ENCODE peak calls at places on chromosomes 16 and 17, in eight cellular contexts. P is H1, M is prostate gland, R is stomach, C is sigmoid colon, V is breast epithelium, Y is SK-N-SH, U is transverse colon. I is an unnamed sample. For H3K4me1, the result is how much of the 10 kb centered on the place peaks cover.

GRCh38 chr17:45201457-45201856 is 20.2 kb upstream of the FMNL1 start:
- DNase-seq in P (no peak), R (no peak), M (no peak), U (no peak), V (no peak), Y (no peak), C (no peak), I (no peak)

GRCh38 chr17:1647802-1648581 is 1.7 kb downstream of the RILP start:
- DNase-seq in Y (no peak), U (peak), C (peak), M (peak), R (peak), P (no peak), V (no peak), I (no peak)

GRCh38 chr16:55294947-55295346 is 29.1 kb upstream of the IRX6 start:
- DNase-seq in U (no peak), P (no peak), V (no peak), R (no peak), C (no peak), M (no peak), Y (no peak), I (no peak)

GRCh38 chr17:17890773-17891759 is 54.3 kb upstream of the SREBF1 start:
- DNase-seq in P (no peak), V (no peak), U (peak), M (no peak), Y (peak), R (peak), C (no peak), I (no peak)

GRCh38 chr17:4048218-4048617 is 84.0 kb upstream of the ATP2A3 start:
- DNase-seq in M (no peak), U (no peak), Y (no peak), C (no peak), R (no peak), P (no peak), V (no peak), I (no peak)

GRCh38 chr17:31843382-31843780 is 15.7 kb downstream of the COPRS start:
- DNase-seq in M (no peak), P (no peak), V (no peak), R (no peak), U (no peak), C (no peak), Y (no peak), I (no peak)

GRCh38 chr16:69861276-69862030 is 89.7 kb upstream of the CLEC18A start:
- DNase-seq in V (peak), P (no peak), M (peak), Y (no peak), C (peak), R (peak), U (peak), I (no peak)

GRCh38 chr16:81470796-81471636 is 26.4 kb downstream of the CMIP start:
- DNase-seq in R (no peak), M (no peak), P (no peak), V (no peak), Y (no peak), C (no peak), U (no peak), I (no peak)

GRCh38 chr16:72921106-72921505 is 126.8 kb downstream of the ZFHX3 start:
- DNase-seq in V (no peak), U (no peak), C (peak), P (no peak), R (no peak), Y (no peak), M (no peak), I (no peak)

GRCh38 chr16:20904507-20905079 is 4.0 kb downstream of the LYRM1 start:
- DNase-seq in R (peak), V (no peak), M (peak), C (no peak), P (no peak), Y (no peak), U (no peak), I (no peak)

GRCh38 chr17:81315885-81316391 is 20.8 kb upstream of the SLC38A10 start:
- DNase-seq in C (no peak), Y (no peak), M (no peak), V (no peak), P (no peak), R (no peak), U (no peak), I (no peak)

GRCh38 chr16:87924937-87925670 is 11.2 kb downstream of the CA5A start:
- DNase-seq in P (no peak), Y (no peak), R (peak), C (no peak), M (peak), V (peak), U (no peak), I (no peak)

GRCh38 chr16:22092143-22092933 is at the start of gene VWA3A:
- DNase-seq in U (no peak), Y (no peak), M (no peak), P (no peak), C (no peak), R (no peak), V (no peak), I (peak)

GRCh38 chr17:57138956-57139576 is 54.0 kb downstream of the AKAP1 start:
- DNase-seq in U (no peak), R (no peak), C (no peak), M (no peak), V (no peak), P (no peak), Y (no peak), I (no peak)

GRCh38 chr16:62068747-62069146 is 32.5 kb upstream of the CDH8 start:
- DNase-seq in U (no peak), V (no peak), P (no peak), M (no peak), C (no peak), R (no peak), Y (peak), I (no peak)

GRCh38 chr17:10583834-10584233 is 34.4 kb upstream of the MYH2 start:
- DNase-seq in R (no peak), V (no peak), Y (no peak), U (no peak), C (no peak), M (no peak), P (no peak), I (no peak)

GRCh38 chr17:71342726-71343125 is 778.1 kb upstream of the SOX9 start:
- DNase-seq in C (no peak), V (no peak), Y (no peak), P (no peak), M (no peak), U (no peak), R (no peak), I (no peak)

GRCh38 chr17:65790241-65790640 is 228.8 kb upstream of the AXIN2 start:
- DNase-seq in V (no peak), C (no peak), U (no peak), P (no peak), R (no peak), Y (no peak), M (no peak), I (no peak)

DNA sequence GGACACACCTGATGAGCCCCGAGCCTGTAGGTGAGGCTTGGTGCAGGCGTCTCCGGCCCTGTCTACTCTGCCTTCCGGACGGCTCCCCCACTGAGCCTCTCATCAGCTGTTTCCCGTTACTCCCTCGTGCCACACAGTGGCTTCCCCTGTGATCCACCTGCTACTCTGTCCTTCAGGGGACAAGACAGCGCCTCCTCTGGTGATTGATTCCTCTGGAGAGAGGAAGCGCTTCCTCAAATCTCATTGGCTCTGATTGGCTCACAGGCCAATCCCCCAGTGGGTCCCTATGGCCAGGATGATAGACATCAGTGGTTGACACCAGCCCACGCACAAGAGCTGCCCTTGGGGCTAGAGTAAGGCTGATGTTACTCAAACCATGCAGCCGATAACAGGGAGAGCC is 24.0 kb downstream of the RNF213 start:
- DNase-seq in V (no peak), R (no peak), C (no peak), M (no peak), P (no peak), U (no peak), Y (peak), I (no peak)
- TF ChIP-seq POLR2AphosphoS5 in V (no peak), R (no peak), C (no peak), M (no peak), P (no peak), U (no peak), Y (no peak), I (no peak)

DNA sequence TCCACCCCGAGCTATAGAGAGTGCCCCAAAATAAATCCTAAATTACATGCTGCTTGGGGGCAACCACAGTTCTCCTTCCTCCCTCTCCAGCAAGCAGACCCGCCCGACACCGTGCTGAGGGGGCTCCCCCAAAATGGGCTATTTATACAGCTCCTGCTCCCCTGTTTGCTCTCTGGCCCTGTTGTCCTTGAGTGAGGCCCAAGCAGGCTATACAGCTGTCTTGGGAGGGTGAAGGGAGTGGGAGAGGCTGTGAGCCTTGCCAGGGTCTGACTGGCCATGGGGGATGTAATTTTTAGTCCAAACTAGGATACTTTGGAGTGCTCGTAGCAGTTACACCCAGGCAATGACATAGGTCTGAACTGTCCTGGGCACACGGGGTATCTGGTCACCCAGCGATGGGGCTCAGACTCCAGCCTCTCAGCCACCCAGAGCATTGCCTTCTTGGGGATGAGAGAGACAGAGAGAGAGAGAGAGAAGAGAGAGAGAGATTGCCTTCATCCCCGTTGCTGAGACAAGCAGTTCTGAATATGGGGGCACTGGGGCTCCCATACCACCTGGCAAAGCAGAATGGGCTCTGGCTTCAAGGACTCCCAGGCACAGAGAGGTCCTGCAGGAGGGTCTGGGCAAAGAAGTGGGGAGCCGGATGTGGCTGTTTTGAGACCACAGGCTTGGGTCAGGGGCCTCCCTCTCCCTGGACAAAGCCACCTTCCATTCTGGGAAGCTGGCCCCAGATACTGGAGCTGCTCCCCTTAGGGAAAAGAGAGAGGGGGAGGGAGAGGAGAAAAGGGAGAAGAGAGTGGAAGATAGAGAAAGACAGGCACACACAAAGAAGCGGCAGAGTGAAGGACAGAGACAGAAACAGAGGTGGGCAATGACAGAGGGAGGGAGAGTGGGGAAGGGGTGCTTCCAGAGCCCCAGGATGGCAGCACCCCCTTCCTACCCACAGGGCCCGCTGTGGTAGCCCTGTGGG is 10.7 kb upstream of the TMEM92 start:
- DNase-seq in M (no peak), U (no peak), Y (peak), V (no peak), R (no peak), P (no peak), C (no peak), I (no peak)
- H3K4me1 ChIP-seq in M (under half), U (under half), Y (half or more), V (under half), R (under half), P (under half), C (half or more), I (under half)

DNA sequence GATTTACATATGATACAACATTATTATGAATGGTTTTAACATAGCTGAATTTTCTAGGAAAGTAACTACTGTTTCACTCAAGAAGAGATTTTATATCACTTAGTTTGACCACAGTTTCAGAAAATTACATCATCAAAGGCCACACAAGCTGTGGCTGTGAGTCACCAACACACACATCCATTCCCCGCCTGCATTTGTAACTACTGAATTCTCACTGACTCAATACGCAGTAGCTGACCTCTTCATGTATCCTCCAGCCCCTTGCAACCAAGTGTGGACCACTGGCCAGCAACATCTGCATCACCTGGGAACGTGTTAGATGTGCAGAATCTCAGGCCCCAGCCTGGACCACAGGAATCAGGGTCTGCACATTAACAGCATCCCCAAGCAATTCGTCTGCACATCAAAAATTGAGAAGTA is 197.6 kb downstream of the XYLT1 start:
- DNase-seq in M (no peak), U (no peak), C (no peak), V (no peak), R (no peak), Y (no peak), P (no peak), I (no peak)
- TF ChIP-seq POLR2AphosphoS5 in M (no peak), U (no peak), C (peak), V (no peak), R (peak), Y (no peak), P (no peak), I (peak)

GRCh38 chr17:50047083-50047482 is 8.8 kb upstream of the ITGA3 start:
- DNase-seq in U (no peak), M (no peak), V (no peak), C (no peak), R (no peak), Y (no peak), P (no peak), I (no peak)
- H3K4me1 ChIP-seq in U (under half), M (under half), V (under half), C (under half), R (under half), Y (under half), P (under half), I (under half)

GRCh38 chr16:3059723-3060242 is 5.7 kb upstream of the IL32 start:
- DNase-seq in C (no peak), Y (no peak), V (no peak), P (no peak), U (no peak), R (no peak), M (no peak), I (no peak)

GRCh38 chr16:3060339-3061127 is 4.9 kb upstream of the IL32 start:
- DNase-seq in Y (no peak), V (no peak), U (no peak), R (no peak), C (no peak), P (no peak), M (no peak), I (no peak)

GRCh38 chr16:3057181-3058166 is 8.0 kb upstream of the IL32 start:
- DNase-seq in M (no peak), C (no peak), Y (no peak), U (no peak), V (no peak), P (no peak), R (no peak), I (no peak)

GRCh38 chr16:3058173-3059030 is 7.0 kb upstream of the IL32 start:
- DNase-seq in R (peak), U (peak), V (peak), M (peak), Y (peak), C (peak), P (no peak), I (no peak)

DNA sequence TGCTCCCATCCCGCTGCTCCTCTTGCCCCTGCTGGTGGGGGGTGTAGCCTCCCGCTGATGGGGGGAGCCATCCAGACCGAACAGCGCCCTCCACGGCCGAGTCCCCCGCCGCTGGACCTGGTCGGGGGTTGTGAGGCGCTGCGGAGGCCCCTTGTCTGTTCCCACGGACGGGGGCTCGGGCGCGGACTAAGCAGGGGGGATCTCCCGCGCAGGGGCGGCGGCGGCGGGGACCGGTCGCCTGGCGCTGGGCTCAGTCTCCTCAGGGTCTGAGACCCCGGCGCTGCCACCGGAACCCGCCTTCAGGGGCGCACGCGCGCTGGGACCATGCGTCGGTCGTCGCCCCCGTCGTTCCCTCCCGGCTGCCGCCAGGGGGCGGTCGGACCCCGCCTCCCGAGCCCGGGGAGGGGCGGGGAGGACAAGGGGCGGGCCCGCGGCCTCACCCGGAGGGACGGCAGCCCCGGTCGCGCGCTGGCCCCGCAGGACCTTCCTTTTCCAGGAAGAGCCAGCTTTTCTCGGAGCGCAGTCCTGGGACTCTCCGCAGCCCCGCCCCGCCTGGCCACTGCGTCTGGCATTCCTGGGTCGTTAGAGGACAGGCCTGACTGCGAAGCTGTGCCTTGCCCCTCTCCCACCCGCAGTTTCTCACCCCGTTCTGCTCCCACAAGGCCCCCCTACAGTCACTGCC is 6.3 kb upstream of the IL32 start:
- DNase-seq in Y (peak), U (peak), M (peak), C (peak), R (peak), P (peak), V (peak), I (peak)
- TF ChIP-seq POLR2AphosphoS5 in Y (peak), U (peak), M (peak), C (peak), R (peak), P (no peak), V (peak), I (peak)

GRCh38 chr17:30035369-30035768 is 81.2 kb upstream of the NSRP1 start:
- DNase-seq in U (no peak), P (no peak), M (no peak), V (no peak), R (no peak), Y (no peak), C (no peak), I (no peak)
- H3K4me1 ChIP-seq in U (under half), P (under half), M (under half), V (under half), R (under half), Y (under half), C (under half), I (under half)